ENCODE peak calls at places on chromosome 13, in eight cellular contexts. C is esophagus squamous epithelium, U is tibial artery, T is thoracic aorta, W is astrocyte, Q is psoas muscle, S is SK-N-SH, K is endothelial cell of umbilical vein. M is an unnamed sample. For H3K27me3, the result is how much of the 10 kb centered on the place peaks cover.

GRCh38 chr13:64591981-64592380 is 2638.2 kb downstream of the PCDH9 start:
- DNase-seq in C (no peak), U (no peak), T (no peak), W (peak), Q (no peak), S (no peak), K (no peak), M (no peak)

GRCh38 chr13:33213024-33213795 is 72.3 kb downstream of the STARD13 start:
- DNase-seq in C (no peak), U (no peak), T (no peak), W (peak), Q (no peak), S (no peak), K (no peak), M (no peak)

GRCh38 chr13:45122941-45123340 is 2.6 kb downstream of the GTF2F2 start:
- DNase-seq in C (no peak), U (no peak), T (no peak), W (no peak), Q (no peak), S (no peak), K (no peak), M (no peak)

GRCh38 chr13:50389726-50390125 is 374.5 kb downstream of the KCNRG start:
- DNase-seq in C (no peak), U (no peak), T (no peak), W (no peak), Q (no peak), S (no peak), K (peak), M (no peak)

GRCh38 chr13:107770541-107770940 is 444.8 kb downstream of the LIG4 start:
- DNase-seq in C (no peak), U (no peak), T (no peak), W (no peak), Q (no peak), S (no peak), K (no peak), M (no peak)

GRCh38 chr13:84645196-84646071 is 763.2 kb upstream of the SLITRK1 start:
- DNase-seq in C (no peak), U (no peak), T (no peak), W (peak), Q (no peak), S (no peak), K (no peak), M (no peak)

GRCh38 chr13:87684850-87685735 is 13.9 kb downstream of the SLITRK5 start:
- DNase-seq in C (no peak), U (no peak), T (no peak), W (peak), Q (no peak), S (no peak), K (no peak), M (no peak)

GRCh38 chr13:23427342-23428182 is 5.9 kb downstream of the SACS start:
- DNase-seq in C (no peak), U (peak), T (peak), W (peak), Q (no peak), S (no peak), K (peak), M (no peak)

GRCh38 chr13:31896427-31896826 is 135.1 kb upstream of the FRY start:
- DNase-seq in C (no peak), U (peak), T (no peak), W (peak), Q (peak), S (no peak), K (no peak), M (no peak)

GRCh38 chr13:32165791-32166190 is 134.2 kb downstream of the FRY start:
- DNase-seq in C (no peak), U (peak), T (no peak), W (no peak), Q (no peak), S (no peak), K (no peak), M (no peak)

GRCh38 chr13:107210216-107211010 is 642.5 kb upstream of the ARGLU1 start:
- DNase-seq in C (no peak), U (no peak), T (no peak), W (peak), Q (no peak), S (no peak), K (peak), M (no peak)

GRCh38 chr13:66663206-66663605 is 566.9 kb downstream of the PCDH9 start:
- DNase-seq in C (no peak), U (no peak), T (no peak), W (no peak), Q (no peak), S (no peak), K (no peak), M (no peak)

GRCh38 chr13:98755116-98755515 is 2.6 kb upstream of the SLC15A1 start:
- DNase-seq in C (no peak), U (no peak), T (no peak), W (no peak), Q (no peak), S (no peak), K (no peak), M (no peak)

GRCh38 chr13:30113983-30114491 is 193.3 kb downstream of the KATNAL1 start:
- DNase-seq in C (no peak), U (no peak), T (no peak), W (peak), Q (no peak), S (no peak), K (no peak), M (no peak)

GRCh38 chr13:99464441-99464949 is 36.8 kb upstream of the TM9SF2 start:
- DNase-seq in C (no peak), U (no peak), T (no peak), W (no peak), Q (no peak), S (no peak), K (no peak), M (no peak)

GRCh38 chr13:29805994-29806748 is 44.2 kb downstream of the UBL3 start:
- DNase-seq in C (no peak), U (no peak), T (no peak), W (no peak), Q (no peak), S (no peak), K (no peak), M (no peak)

GRCh38 chr13:70080030-70080429 is 27.6 kb upstream of the ATXN8OS start:
- DNase-seq in C (no peak), U (no peak), T (no peak), W (no peak), Q (no peak), S (peak), K (no peak), M (no peak)

GRCh38 chr13:102325321-102325720 is 76.5 kb downstream of the FGF14 start:
- DNase-seq in C (no peak), U (no peak), T (no peak), W (no peak), Q (no peak), S (no peak), K (no peak), M (no peak)

GRCh38 chr13:66673401-66673800 is 556.7 kb downstream of the PCDH9 start:
- DNase-seq in C (no peak), U (no peak), T (no peak), W (peak), Q (no peak), S (no peak), K (no peak), M (no peak)

GRCh38 chr13:100394005-100394695 is 194.4 kb downstream of the GGACT start:
- DNase-seq in C (no peak), U (no peak), T (no peak), W (peak), Q (no peak), S (peak), K (peak), M (no peak)

DNA sequence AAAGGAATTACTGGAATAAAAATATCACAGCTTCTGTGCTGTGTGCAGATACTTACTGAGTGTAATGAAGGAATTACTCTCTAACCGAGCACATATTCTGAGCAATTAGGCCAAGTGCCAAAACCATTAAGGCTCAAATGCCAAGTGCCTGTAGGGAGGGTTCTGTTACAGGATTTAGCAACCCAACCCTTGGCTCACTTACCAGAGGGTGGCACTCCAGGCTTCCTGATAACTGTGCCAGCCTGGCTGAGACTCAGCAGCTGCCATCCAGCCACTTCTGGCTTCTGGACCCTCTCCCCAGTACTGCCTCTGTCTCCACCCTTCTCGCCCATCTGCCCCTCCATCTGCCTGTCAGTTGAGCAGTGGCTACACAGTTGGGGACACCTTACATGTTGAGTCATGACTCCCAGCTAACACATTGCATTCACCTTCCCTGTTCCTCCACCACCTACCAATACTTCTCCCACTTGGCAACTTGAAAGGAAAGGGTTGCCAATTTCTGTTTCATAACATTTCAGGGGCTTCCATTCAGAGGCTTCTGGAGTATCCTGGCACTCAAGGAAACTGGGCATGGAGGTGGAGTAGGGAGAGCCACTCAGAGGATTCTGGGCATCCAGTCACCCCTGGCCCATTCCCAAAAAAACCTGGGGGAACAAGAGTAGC is 110.5 kb downstream of the COG6 start:
- DNase-seq in C (no peak), U (no peak), T (no peak), W (peak), Q (peak), S (peak), K (peak), M (no peak)
- TF ChIP-seq CTCF in C (peak), U (no peak), T (no peak), W (no peak), Q (peak), S (peak), K (peak), M (no peak)

GRCh38 chr13:79482271-79482970 is 1.5 kb downstream of the NDFIP2 start:
- DNase-seq in C (no peak), U (no peak), T (no peak), W (peak), Q (no peak), S (no peak), K (no peak), M (no peak)

GRCh38 chr13:79483302-79483701 is 2.3 kb downstream of the NDFIP2 start:
- DNase-seq in C (no peak), U (no peak), T (no peak), W (peak), Q (no peak), S (no peak), K (no peak), M (no peak)

GRCh38 chr13:79485014-79485441 is 4.1 kb downstream of the NDFIP2 start:
- DNase-seq in C (no peak), U (no peak), T (no peak), W (peak), Q (no peak), S (no peak), K (no peak), M (no peak)

GRCh38 chr13:79480954-79481684 is at the start of gene NDFIP2:
- DNase-seq in C (peak), U (peak), T (peak), W (peak), Q (peak), S (peak), K (peak), M (peak)

DNA sequence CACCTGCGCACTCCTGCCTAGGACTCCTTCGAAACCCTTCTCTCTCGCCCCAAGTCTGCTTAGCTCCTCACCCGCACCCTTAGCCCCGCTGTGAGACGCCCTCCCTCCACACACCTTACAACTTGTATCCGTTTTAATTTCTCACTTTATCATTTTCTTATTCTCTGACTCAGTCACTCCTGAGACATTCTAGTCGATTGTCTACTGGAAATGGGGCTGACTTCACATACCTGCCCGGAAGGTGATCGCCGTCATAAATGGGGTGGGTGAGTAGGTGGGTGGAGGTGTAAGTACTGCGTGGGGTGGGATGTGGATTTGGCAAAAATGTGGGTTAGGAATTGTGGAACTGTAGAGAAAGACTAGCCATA is 714 bp downstream of the NDFIP2 start:
- DNase-seq in C (no peak), U (no peak), T (no peak), W (no peak), Q (no peak), S (peak), K (no peak), M (peak)
- H3K27me3 ChIP-seq in C (under half), U (under half), T (under half), W (under half), Q (under half), S (under half), K (under half), M (under half)

GRCh38 chr13:24670174-24670573 is 10.0 kb upstream of the ATP12A start:
- DNase-seq in C (no peak), U (no peak), T (no peak), W (no peak), Q (no peak), S (no peak), K (no peak), M (no peak)

GRCh38 chr13:24672141-24673132 is 7.8 kb upstream of the ATP12A start:
- DNase-seq in C (no peak), U (no peak), T (no peak), W (no peak), Q (no peak), S (no peak), K (no peak), M (no peak)

GRCh38 chr13:24668955-24669354 is 11.3 kb upstream of the ATP12A start:
- DNase-seq in C (no peak), U (no peak), T (no peak), W (no peak), Q (no peak), S (no peak), K (no peak), M (no peak)

GRCh38 chr13:24671367-24672117 is 8.7 kb upstream of the ATP12A start:
- DNase-seq in C (no peak), U (no peak), T (no peak), W (peak), Q (no peak), S (peak), K (peak), M (no peak)

GRCh38 chr13:24670927-24671326 is 9.3 kb upstream of the ATP12A start:
- DNase-seq in C (no peak), U (no peak), T (no peak), W (no peak), Q (no peak), S (peak), K (no peak), M (no peak)
- TF ChIP-seq CTCF in C (no peak), U (no peak), T (no peak), W (no peak), Q (no peak), S (no peak), K (no peak), M (no peak)

DNA sequence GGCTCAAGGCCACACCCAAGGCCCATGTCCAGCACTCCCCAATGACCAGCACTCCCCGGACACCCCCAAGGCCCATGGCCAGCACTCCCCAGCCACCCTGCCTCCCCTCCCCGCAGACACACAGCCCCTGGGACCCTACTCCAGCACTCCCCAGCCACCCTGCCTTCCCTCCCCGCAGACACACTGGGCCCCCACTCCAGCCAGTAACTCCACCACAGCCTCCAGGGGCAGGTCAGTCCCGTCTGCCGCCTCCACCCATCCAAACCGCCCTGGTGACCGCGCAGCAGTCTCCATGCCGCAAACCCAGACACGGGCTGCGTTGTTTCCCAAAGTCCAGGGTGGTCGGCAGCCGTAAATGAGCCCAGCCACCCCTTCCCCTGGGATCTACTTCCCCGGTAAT is 70.7 kb downstream of the SPACA7 start:
- DNase-seq in C (no peak), U (no peak), T (no peak), W (no peak), Q (no peak), S (peak), K (no peak), M (no peak)
- H3K27me3 ChIP-seq in C (half or more), U (under half), T (under half), W (under half), Q (under half), S (under half), K (under half), M (under half)

DNA sequence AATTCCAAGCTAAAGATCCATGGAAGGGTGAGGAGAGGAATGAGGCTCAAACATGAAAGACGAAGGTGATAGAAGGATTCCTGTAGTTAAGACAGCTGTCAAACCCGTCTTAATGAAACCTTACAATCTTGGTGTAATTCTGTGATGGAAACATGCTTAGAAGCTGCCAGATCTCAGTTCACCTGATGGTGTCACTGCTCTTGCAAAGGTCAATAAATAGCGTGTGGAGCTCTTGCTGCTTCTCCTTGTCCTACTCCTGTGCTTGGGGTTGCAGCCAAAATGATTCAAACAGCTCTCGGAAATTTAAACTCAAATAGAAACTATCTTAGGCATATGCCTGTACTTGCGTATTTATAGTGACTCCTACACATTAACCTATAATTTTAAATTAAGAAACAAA is 1705.0 kb downstream of the OLFM4 start:
- DNase-seq in C (no peak), U (no peak), T (no peak), W (no peak), Q (no peak), S (no peak), K (no peak), M (no peak)
- TF ChIP-seq CTCF in C (no peak), U (no peak), T (no peak), W (no peak), Q (no peak), S (no peak), K (no peak), M (no peak)

DNA sequence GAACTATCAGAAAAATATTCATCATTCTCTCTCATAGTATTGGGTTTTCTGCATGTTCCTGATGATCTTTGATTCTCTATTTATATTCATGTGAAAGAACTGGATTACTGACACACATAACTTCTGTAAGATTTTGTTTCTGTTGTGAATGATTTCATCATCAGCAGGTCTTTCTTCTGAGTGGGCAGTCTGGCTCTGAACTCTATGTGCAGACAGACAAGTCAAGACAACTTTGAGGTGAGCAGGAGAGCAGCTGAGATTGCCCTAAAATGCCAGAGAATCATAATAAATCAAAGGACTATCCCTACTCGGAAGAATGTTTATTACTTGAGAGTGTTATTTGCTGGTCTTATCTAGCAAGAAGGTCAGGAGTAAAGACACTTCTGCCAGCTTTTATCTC is 652.1 kb upstream of the GPC6 start:
- DNase-seq in C (no peak), U (no peak), T (no peak), W (no peak), Q (no peak), S (no peak), K (no peak), M (no peak)
- H3K27me3 ChIP-seq in C (under half), U (under half), T (under half), W (under half), Q (under half), S (under half), K (under half), M (under half)

DNA sequence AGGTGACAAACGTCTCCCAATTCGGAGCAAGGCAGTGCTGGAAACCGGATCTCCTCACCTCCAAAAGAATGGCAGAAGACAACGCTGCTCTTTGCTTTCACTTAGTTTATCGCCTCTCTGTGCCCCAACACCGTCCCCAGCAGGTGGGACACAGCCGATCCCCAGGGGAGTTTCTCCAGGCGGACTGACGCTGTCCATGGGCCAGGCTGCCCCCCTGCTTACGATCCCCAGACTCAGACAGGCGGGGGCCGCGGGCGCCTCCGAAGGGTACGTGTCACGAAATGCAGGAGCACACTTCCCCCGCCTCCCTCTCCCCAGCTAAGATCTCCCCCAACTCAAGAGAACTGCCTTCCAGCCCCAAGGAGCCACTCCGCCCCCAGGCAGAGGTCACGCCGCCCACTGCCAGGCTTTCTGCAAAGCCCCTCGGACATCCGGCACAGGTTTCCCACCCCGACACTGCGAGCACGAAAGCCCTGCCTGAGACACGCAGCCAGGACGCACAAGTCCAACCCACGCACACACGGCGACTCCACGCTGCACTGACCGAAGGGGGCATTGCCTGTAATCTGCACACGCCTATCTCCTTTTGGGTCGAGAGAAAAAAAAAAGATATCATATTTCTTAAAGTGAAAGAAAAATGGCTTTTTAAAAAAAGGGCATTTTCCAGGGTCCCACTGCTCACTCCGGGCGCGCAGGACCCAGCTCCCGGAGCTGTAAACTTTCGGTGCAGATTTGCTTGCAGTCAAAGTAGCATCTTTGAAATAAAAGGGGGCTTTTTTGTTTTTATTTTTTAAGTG is 1.9 kb downstream of the SPRY2 start:
- DNase-seq in C (peak), U (peak), T (peak), W (peak), Q (peak), S (peak), K (peak), M (no peak)
- TF ChIP-seq CTCF in C (no peak), U (peak), T (peak), W (no peak), Q (peak), S (peak), K (peak), M (no peak)

GRCh38 chr13:62643799-62644484 is 1228.3 kb upstream of the PCDH20 start:
- DNase-seq in C (no peak), U (no peak), T (no peak), W (no peak), Q (no peak), S (no peak), K (no peak), M (no peak)
- H3K27me3 ChIP-seq in C (under half), U (under half), T (under half), W (under half), Q (under half), S (under half), K (under half), M (under half)

DNA sequence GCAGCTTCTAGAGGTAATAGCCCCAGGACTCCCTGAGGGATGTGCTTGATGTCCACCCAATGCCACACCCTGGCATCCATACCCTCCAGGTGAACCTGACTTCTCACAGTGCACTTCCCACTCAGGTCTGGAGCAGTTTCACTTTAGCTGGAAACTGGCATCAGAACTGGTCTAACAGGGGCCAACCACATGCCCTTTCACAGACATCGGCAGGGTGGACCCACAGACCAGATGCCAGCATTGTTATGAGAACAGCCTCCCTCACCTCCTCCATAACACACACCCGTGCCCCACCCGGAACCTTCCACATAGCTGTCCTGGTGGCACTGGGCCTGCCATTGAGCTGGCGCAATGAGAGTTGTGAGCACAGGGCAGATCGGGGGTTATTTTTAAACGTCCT is 77.4 kb upstream of the GPR12 start:
- DNase-seq in C (no peak), U (no peak), T (no peak), W (no peak), Q (no peak), S (no peak), K (no peak), M (no peak)
- TF ChIP-seq CTCF in C (no peak), U (no peak), T (no peak), W (no peak), Q (no peak), S (no peak), K (no peak), M (no peak)

M was measured in CD4-positive, alpha-beta T cell.